ENCODE peak calls at places on chromosomes 3 and 15, in eight cellular contexts. U is cardiac fibroblast, H is GM12865, A is NCI-H1105 treated with DMSO at 0.1 percent for 48 hours, W is Kasumi-1, R is NAMALWA, F is GM03348, O is iPS DF 6.9. X is an unnamed sample.

GRCh38 chr3:155352900-155353490 is 59.5 kb upstream of the STRIT1 start:
- DNase-seq in O (no peak), R (peak), A (peak), W (peak), U (peak), F (peak), H (peak), X (peak)

GRCh38 chr3:138862924-138863775 is 28.4 kb upstream of the PIK3CB start:
- DNase-seq in U (peak), R (no peak), H (no peak), A (no peak), F (peak), W (no peak), O (no peak), X (peak)

GRCh38 chr3:171640520-171641412 is 169.5 kb downstream of the PLD1 start:
- DNase-seq in F (peak), U (peak), H (no peak), A (no peak), O (no peak), R (no peak), W (no peak), X (peak)

GRCh38 chr3:190371152-190371551 is 16.8 kb upstream of the CLDN16 start:
- DNase-seq in O (no peak), H (no peak), F (no peak), A (no peak), U (no peak), R (no peak), W (no peak), X (no peak)

GRCh38 chr15:66293419-66294156 is at the start of gene DIS3L:
- DNase-seq in R (peak), F (peak), O (no peak), W (peak), U (peak), H (peak), A (peak), X (peak)

GRCh38 chr3:46877671-46878125 is at the start of gene PTH1R:
- DNase-seq in U (no peak), O (no peak), A (no peak), H (no peak), W (no peak), F (no peak), R (no peak), X (no peak)

GRCh38 chr15:66394472-66394871 is 7.8 kb downstream of the MAP2K1 start:
- DNase-seq in R (no peak), H (no peak), W (no peak), A (no peak), U (no peak), F (no peak), O (no peak), X (no peak)

GRCh38 chr15:96053039-96054021 is 277.2 kb upstream of the NR2F2 start:
- DNase-seq in H (peak), O (no peak), W (no peak), F (no peak), U (peak), A (peak), R (no peak), X (peak)

GRCh38 chr3:23830869-23831484 is 25.2 kb downstream of the UBE2E1 start:
- DNase-seq in U (no peak), F (no peak), W (no peak), O (no peak), R (no peak), H (peak), A (no peak), X (no peak)

GRCh38 chr15:74908635-74909034 is 2.0 kb upstream of the FAM219B start:
- DNase-seq in R (no peak), O (no peak), W (no peak), U (no peak), A (no peak), H (no peak), F (no peak), X (no peak)

GRCh38 chr3:58299839-58300516 is 6.1 kb upstream of the RPP14 start:
- DNase-seq in R (peak), O (no peak), H (peak), W (peak), A (peak), F (peak), U (peak), X (peak)

GRCh38 chr3:39978293-39978692 is 168.9 kb downstream of the MYRIP start:
- DNase-seq in A (no peak), F (no peak), W (no peak), O (no peak), R (no peak), U (no peak), H (no peak), X (no peak)

GRCh38 chr3:63968612-63969350 is 54.5 kb downstream of the PSMD6 start:
- DNase-seq in R (no peak), A (no peak), H (peak), U (no peak), W (no peak), F (peak), O (no peak), X (peak)

GRCh38 chr3:161177996-161178395 is 43.1 kb upstream of the NMD3 start:
- DNase-seq in F (no peak), R (no peak), O (no peak), U (no peak), W (no peak), H (no peak), A (peak), X (no peak)

GRCh38 chr3:45497963-45498362 is 96.6 kb upstream of the LIMD1 start:
- DNase-seq in U (no peak), A (no peak), F (peak), R (no peak), H (no peak), W (no peak), O (no peak), X (no peak)

GRCh38 chr3:42605550-42606173 is 5.2 kb downstream of the NKTR start:
- DNase-seq in F (no peak), O (no peak), U (no peak), W (no peak), A (no peak), R (no peak), H (no peak), X (peak)

GRCh38 chr3:134796313-134797079 is 1.4 kb downstream of the EPHB1 start:
- DNase-seq in F (peak), R (no peak), A (peak), H (no peak), U (peak), W (no peak), O (no peak), X (peak)